ENCODE peak calls at places on chromosomes 1 and 21, in six cellular contexts. X is endothelial cell of umbilical vein, B is A549, I is K562, K is GM12878, W is HepG2. J is an unnamed sample.

GRCh38 chr1:31318146-31318545 is 21.3 kb downstream of the ZCCHC17 start:
- DNase-seq in K (no peak), B (no peak), X (no peak), I (no peak), W (peak), J (no peak)

GRCh38 chr1:36966242-36966641 is 68.1 kb downstream of the GRIK3 start:
- DNase-seq in W (peak), I (peak), B (no peak), K (no peak), X (peak), J (peak)

GRCh38 chr1:231214918-231215675 is 25.9 kb upstream of the GNPAT start:
- DNase-seq in X (no peak), W (no peak), I (no peak), B (no peak), K (no peak), J (peak)

GRCh38 chr1:205976708-205977107 is 26.5 kb downstream of the RAB7B start:
- DNase-seq in K (no peak), I (no peak), W (peak), B (peak), X (no peak), J (no peak)

GRCh38 chr1:226401407-226402303 is 6.2 kb downstream of the PARP1 start:
- DNase-seq in I (no peak), K (no peak), B (no peak), W (no peak), X (no peak), J (no peak)

GRCh38 chr1:118589486-118589885 is 398.7 kb downstream of the TBX15 start:
- DNase-seq in I (no peak), X (no peak), K (no peak), B (no peak), W (no peak), J (no peak)

GRCh38 chr1:8674912-8675311 is 142.5 kb downstream of the RERE start:
- DNase-seq in X (no peak), B (no peak), K (no peak), W (no peak), I (no peak), J (no peak)

GRCh38 chr1:44832068-44832700 is 10.9 kb downstream of the PTCH2 start:
- DNase-seq in I (peak), W (no peak), K (no peak), B (no peak), X (no peak), J (no peak)

GRCh38 chr21:33587792-33588484 is 546 bp downstream of the DONSON start:
- DNase-seq in I (no peak), W (no peak), K (no peak), B (peak), X (peak), J (peak)

GRCh38 chr1:50920409-50920808 is 39.7 kb downstream of the FAF1 start:
- DNase-seq in B (no peak), K (no peak), X (no peak), W (no peak), I (no peak), J (no peak)

GRCh38 chr1:240597153-240597745 is 14.7 kb downstream of the GREM2 start:
- DNase-seq in W (no peak), B (peak), K (no peak), X (no peak), I (no peak), J (no peak)

GRCh38 chr1:53092659-53093450 is 30.8 kb downstream of the PODN start:
- DNase-seq in W (no peak), X (no peak), K (no peak), I (no peak), B (no peak), J (no peak)

GRCh38 chr1:53094533-53094919 is 32.5 kb downstream of the PODN start:
- DNase-seq in I (no peak), B (no peak), W (no peak), K (no peak), X (no peak), J (no peak)

GRCh38 chr1:53091841-53092645 is 30.0 kb downstream of the PODN start:
- DNase-seq in K (no peak), I (no peak), X (no peak), W (no peak), B (no peak), J (no peak)

GRCh38 chr1:53093451-53093754 is 31.4 kb downstream of the PODN start:
- DNase-seq in K (no peak), X (no peak), B (no peak), I (no peak), W (no peak), J (no peak)

GRCh38 chr1:53093778-53094532 is 31.9 kb downstream of the PODN start:
- DNase-seq in K (no peak), I (no peak), B (no peak), W (no peak), X (no peak), J (no peak)
- TF ChIP-seq MYC in K (no peak), I (no peak), B (no peak), W (no peak), X (no peak), J (no peak)

GRCh38 chr1:60715970-60716369 is 366.4 kb upstream of the NFIA start:
- DNase-seq in X (no peak), B (no peak), W (no peak), I (no peak), K (no peak), J (no peak)
- H3K4me3 ChIP-seq in X (no peak), B (no peak), W (no peak), I (no peak), K (no peak), J (no peak)

DNA sequence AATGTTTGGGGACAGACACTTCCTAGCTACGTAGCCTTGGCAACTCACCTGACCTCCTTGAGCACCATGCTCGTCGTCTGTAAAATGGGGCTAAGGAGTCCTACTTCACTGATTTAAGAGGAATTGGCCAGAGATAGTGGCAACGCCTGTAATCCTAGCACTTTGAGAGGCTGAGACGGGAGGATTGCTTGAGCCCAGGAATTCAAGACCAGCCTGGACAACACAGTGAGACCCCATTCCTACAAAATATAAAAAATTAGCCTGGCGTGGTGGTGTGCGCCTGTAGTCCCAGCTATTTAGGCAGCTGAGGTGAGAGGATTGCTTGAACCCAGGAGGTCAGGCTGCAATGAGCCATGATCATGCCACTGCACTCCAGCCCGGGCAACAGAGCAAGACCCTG is 4.5 kb downstream of the SYTL1 start:
- DNase-seq in K (no peak), B (no peak), W (no peak), I (no peak), X (no peak), J (no peak)
- TF ChIP-seq CTCF in K (no peak), B (no peak), W (no peak), I (no peak), X (no peak), J (no peak)

GRCh38 chr1:18440385-18441226 is 40.1 kb upstream of the KLHDC7A start:
- DNase-seq in B (no peak), X (no peak), W (no peak), K (no peak), I (no peak), J (no peak)
- TF ChIP-seq MYC in B (no peak), X (no peak), W (no peak), K (no peak), I (no peak), J (no peak)

GRCh38 chr1:177909416-177909815 is 60.4 kb downstream of the SEC16B start:
- DNase-seq in X (no peak), K (no peak), I (no peak), B (no peak), W (no peak), J (no peak)
- H3K4me3 ChIP-seq in X (no peak), K (no peak), I (no peak), B (no peak), W (no peak), J (no peak)

GRCh38 chr1:7493711-7494110 is 277.4 kb upstream of the VAMP3 start:
- DNase-seq in X (no peak), W (no peak), B (no peak), I (no peak), K (no peak), J (no peak)
- TF ChIP-seq CTCF in X (no peak), W (no peak), B (no peak), I (no peak), K (no peak), J (no peak)

GRCh38 chr1:69737527-69738176 is 169.9 kb downstream of the LRRC7 start:
- DNase-seq in B (peak), I (peak), W (peak), X (peak), K (peak), J (peak)
- TF ChIP-seq MYC in B (no peak), I (no peak), W (no peak), X (no peak), K (no peak), J (no peak)

DNA sequence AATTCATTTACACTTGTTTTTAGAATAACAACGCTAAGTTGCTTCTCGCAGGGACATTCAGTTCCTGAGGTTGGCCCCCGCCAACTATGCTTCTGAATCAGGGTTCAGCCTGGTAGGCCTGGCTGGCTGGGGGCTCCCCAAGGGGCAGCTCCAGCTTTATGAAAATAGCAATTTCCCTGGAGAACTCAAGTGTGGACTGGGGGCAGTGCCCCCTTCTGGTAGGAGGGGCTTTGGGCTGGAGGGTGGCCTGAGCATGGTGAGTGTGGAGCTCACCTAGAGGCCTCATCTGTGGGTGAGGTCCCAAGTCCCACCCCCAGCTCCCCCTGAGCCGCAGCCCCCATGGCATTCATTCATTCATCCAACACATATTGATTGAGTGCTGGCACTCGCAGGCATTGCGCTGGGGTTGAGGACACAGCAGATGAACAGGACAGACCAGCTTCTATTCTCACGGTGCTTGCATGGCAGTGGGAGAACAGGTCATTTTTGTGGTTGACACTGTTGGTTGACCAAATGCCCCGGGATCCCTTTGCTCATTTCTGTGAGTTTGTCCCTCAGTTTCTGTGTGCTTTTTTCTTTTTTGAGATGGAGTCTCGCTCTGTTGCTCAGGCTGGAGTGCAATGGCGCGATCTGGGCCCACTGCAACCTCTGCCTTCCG is 79.2 kb downstream of the UBIAD1 start:
- DNase-seq in I (no peak), B (no peak), X (no peak), K (no peak), W (no peak), J (no peak)
- H3K4me3 ChIP-seq in I (no peak), B (no peak), X (no peak), K (no peak), W (no peak), J (no peak)

GRCh38 chr1:99506631-99507030 is 139.3 kb upstream of the PALMD start:
- DNase-seq in W (no peak), I (no peak), B (no peak), X (no peak), K (no peak), J (no peak)

GRCh38 chr1:99503276-99503747 is 142.6 kb upstream of the PALMD start:
- DNase-seq in K (no peak), I (peak), B (no peak), X (no peak), W (no peak), J (no peak)

GRCh38 chr1:99502400-99502799 is 143.5 kb upstream of the PALMD start:
- DNase-seq in I (no peak), B (no peak), K (no peak), W (no peak), X (no peak), J (no peak)

GRCh38 chr1:99501871-99502270 is 144.0 kb upstream of the PALMD start:
- DNase-seq in W (peak), I (no peak), X (no peak), B (no peak), K (no peak), J (no peak)

GRCh38 chr1:99504287-99504686 is 141.6 kb upstream of the PALMD start:
- DNase-seq in X (no peak), K (no peak), I (no peak), W (no peak), B (no peak), J (no peak)
- TF ChIP-seq CTCF in X (no peak), K (no peak), I (no peak), W (no peak), B (no peak), J (no peak)

GRCh38 chr1:198156111-198156744 is 570 bp upstream of the NEK7 start:
- DNase-seq in W (peak), B (peak), I (peak), X (peak), K (no peak), J (peak)
- TF ChIP-seq MYC in W (no peak), B (no peak), I (no peak), X (no peak), K (no peak), J (peak)